ENCODE peak calls at places on chromosomes 6 and 20, in eight cellular contexts. One of them, this sample, is unnamed.

GRCh38 chr20:18057994-18058349 is 256 bp upstream of the OVOL2 start:
- DNase-seq in gastrocnemius medialis: no peak
- DNase-seq in hepatocyte: no peak
- DNase-seq in NB4: no peak
- DNase-seq in adrenal gland: no peak
- DNase-seq in GM13977: peak
- DNase-seq in BJ: no peak
- DNase-seq in A673: no peak
- DNase-seq in this sample: no peak

GRCh38 chr6:45706319-45706718 is 309.3 kb downstream of the CLIC5 start:
- DNase-seq in gastrocnemius medialis: no peak
- DNase-seq in hepatocyte: no peak
- DNase-seq in NB4: no peak
- DNase-seq in adrenal gland: no peak
- DNase-seq in GM13977: no peak
- DNase-seq in BJ: no peak
- DNase-seq in A673: no peak
- DNase-seq in this sample: no peak

GRCh38 chr6:142537612-142538478 is 236.0 kb downstream of the ADGRG6 start:
- DNase-seq in gastrocnemius medialis: no peak
- DNase-seq in hepatocyte: no peak
- DNase-seq in NB4: peak
- DNase-seq in adrenal gland: no peak
- DNase-seq in GM13977: no peak
- DNase-seq in BJ: no peak
- DNase-seq in A673: peak
- DNase-seq in this sample: no peak

GRCh38 chr6:5398530-5398929 is 137.2 kb downstream of the FARS2 start:
- DNase-seq in gastrocnemius medialis: no peak
- DNase-seq in hepatocyte: peak
- DNase-seq in NB4: peak
- DNase-seq in adrenal gland: no peak
- DNase-seq in GM13977: peak
- DNase-seq in BJ: no peak
- DNase-seq in A673: peak
- DNase-seq in this sample: no peak

GRCh38 chr20:32588040-32588439 is 2.9 kb upstream of the NOL4L start:
- DNase-seq in gastrocnemius medialis: no peak
- DNase-seq in hepatocyte: no peak
- DNase-seq in NB4: no peak
- DNase-seq in adrenal gland: no peak
- DNase-seq in GM13977: no peak
- DNase-seq in BJ: no peak
- DNase-seq in A673: no peak
- DNase-seq in this sample: no peak

GRCh38 chr6:167731731-167732422 is 94.8 kb upstream of the AFDN start:
- DNase-seq in gastrocnemius medialis: no peak
- DNase-seq in hepatocyte: no peak
- DNase-seq in NB4: no peak
- DNase-seq in adrenal gland: no peak
- DNase-seq in GM13977: no peak
- DNase-seq in BJ: no peak
- DNase-seq in A673: no peak
- DNase-seq in this sample: no peak

GRCh38 chr20:20184149-20184548 is 131.8 kb downstream of the CFAP61 start:
- DNase-seq in gastrocnemius medialis: no peak
- DNase-seq in hepatocyte: no peak
- DNase-seq in NB4: peak
- DNase-seq in adrenal gland: no peak
- DNase-seq in GM13977: no peak
- DNase-seq in BJ: no peak
- DNase-seq in A673: peak
- DNase-seq in this sample: no peak

GRCh38 chr6:161273752-161274487 is at the start of gene AGPAT4:
- DNase-seq in gastrocnemius medialis: peak
- DNase-seq in hepatocyte: peak
- DNase-seq in NB4: peak
- DNase-seq in adrenal gland: peak
- DNase-seq in GM13977: peak
- DNase-seq in BJ: peak
- DNase-seq in A673: peak
- DNase-seq in this sample: no peak

GRCh38 chr20:35791823-35792222 is 20.0 kb downstream of the PHF20 start:
- DNase-seq in gastrocnemius medialis: no peak
- DNase-seq in hepatocyte: no peak
- DNase-seq in NB4: peak
- DNase-seq in adrenal gland: no peak
- DNase-seq in GM13977: no peak
- DNase-seq in BJ: peak
- DNase-seq in A673: no peak
- DNase-seq in this sample: no peak

GRCh38 chr6:5786321-5787053 is 220.2 kb downstream of the NRN1 start:
- DNase-seq in gastrocnemius medialis: no peak
- DNase-seq in hepatocyte: no peak
- DNase-seq in NB4: no peak
- DNase-seq in adrenal gland: no peak
- DNase-seq in GM13977: no peak
- DNase-seq in BJ: no peak
- DNase-seq in A673: no peak
- DNase-seq in this sample: no peak

GRCh38 chr6:100166991-100167390 is 173.0 kb upstream of the MCHR2 start:
- DNase-seq in gastrocnemius medialis: no peak
- DNase-seq in hepatocyte: no peak
- DNase-seq in NB4: no peak
- DNase-seq in adrenal gland: no peak
- DNase-seq in GM13977: no peak
- DNase-seq in BJ: no peak
- DNase-seq in A673: no peak
- DNase-seq in this sample: no peak

GRCh38 chr20:19978511-19979210 is 38.5 kb upstream of the NAA20 start:
- DNase-seq in gastrocnemius medialis: no peak
- DNase-seq in hepatocyte: no peak
- DNase-seq in NB4: no peak
- DNase-seq in adrenal gland: no peak
- DNase-seq in GM13977: no peak
- DNase-seq in BJ: no peak
- DNase-seq in A673: no peak
- DNase-seq in this sample: no peak

GRCh38 chr6:104599821-104600658 is 259.7 kb downstream of the HACE1 start:
- DNase-seq in gastrocnemius medialis: no peak
- DNase-seq in hepatocyte: no peak
- DNase-seq in NB4: no peak
- DNase-seq in adrenal gland: no peak
- DNase-seq in GM13977: no peak
- DNase-seq in BJ: no peak
- DNase-seq in A673: peak
- DNase-seq in this sample: no peak

GRCh38 chr20:37279820-37280219 is 9.6 kb upstream of the MANBAL start:
- DNase-seq in gastrocnemius medialis: no peak
- DNase-seq in hepatocyte: no peak
- DNase-seq in NB4: no peak
- DNase-seq in adrenal gland: no peak
- DNase-seq in GM13977: no peak
- DNase-seq in BJ: no peak
- DNase-seq in A673: no peak
- DNase-seq in this sample: no peak

GRCh38 chr6:83053678-83054077 is 12.0 kb downstream of the UBE3D start:
- DNase-seq in gastrocnemius medialis: no peak
- DNase-seq in hepatocyte: no peak
- DNase-seq in NB4: no peak
- DNase-seq in adrenal gland: no peak
- DNase-seq in GM13977: no peak
- DNase-seq in BJ: no peak
- DNase-seq in A673: no peak
- DNase-seq in this sample: no peak

GRCh38 chr20:21518292-21518991 is 4.6 kb upstream of the NKX2-2 start:
- DNase-seq in gastrocnemius medialis: no peak
- DNase-seq in hepatocyte: no peak
- DNase-seq in NB4: no peak
- DNase-seq in adrenal gland: no peak
- DNase-seq in GM13977: peak
- DNase-seq in BJ: no peak
- DNase-seq in A673: peak
- DNase-seq in this sample: no peak
- TF ChIP-seq CTCF in gastrocnemius medialis: no peak
- TF ChIP-seq CTCF in hepatocyte: no peak
- TF ChIP-seq CTCF in NB4: no peak
- TF ChIP-seq CTCF in adrenal gland: no peak
- TF ChIP-seq CTCF in GM13977: no peak
- TF ChIP-seq CTCF in BJ: no peak
- TF ChIP-seq CTCF in A673: no peak
- TF ChIP-seq CTCF in this sample: no peak

GRCh38 chr6:170485159-170485558 is 67.9 kb downstream of the PSMB1 start:
- DNase-seq in gastrocnemius medialis: no peak
- DNase-seq in hepatocyte: no peak
- DNase-seq in NB4: peak
- DNase-seq in adrenal gland: no peak
- DNase-seq in GM13977: no peak
- DNase-seq in BJ: no peak
- DNase-seq in A673: peak
- DNase-seq in this sample: no peak

GRCh38 chr6:170476360-170476759 is 76.7 kb downstream of the PSMB1 start:
- DNase-seq in gastrocnemius medialis: no peak
- DNase-seq in hepatocyte: no peak
- DNase-seq in NB4: peak
- DNase-seq in adrenal gland: peak
- DNase-seq in GM13977: peak
- DNase-seq in BJ: no peak
- DNase-seq in A673: no peak
- DNase-seq in this sample: no peak

GRCh38 chr6:170483413-170483812 is 69.7 kb downstream of the PSMB1 start:
- DNase-seq in gastrocnemius medialis: no peak
- DNase-seq in hepatocyte: no peak
- DNase-seq in NB4: no peak
- DNase-seq in adrenal gland: no peak
- DNase-seq in GM13977: no peak
- DNase-seq in BJ: no peak
- DNase-seq in A673: no peak
- DNase-seq in this sample: no peak

GRCh38 chr6:170475118-170475517 is 78.0 kb downstream of the PSMB1 start:
- DNase-seq in gastrocnemius medialis: no peak
- DNase-seq in hepatocyte: no peak
- DNase-seq in NB4: no peak
- DNase-seq in adrenal gland: no peak
- DNase-seq in GM13977: no peak
- DNase-seq in BJ: no peak
- DNase-seq in A673: no peak
- DNase-seq in this sample: no peak

DNA sequence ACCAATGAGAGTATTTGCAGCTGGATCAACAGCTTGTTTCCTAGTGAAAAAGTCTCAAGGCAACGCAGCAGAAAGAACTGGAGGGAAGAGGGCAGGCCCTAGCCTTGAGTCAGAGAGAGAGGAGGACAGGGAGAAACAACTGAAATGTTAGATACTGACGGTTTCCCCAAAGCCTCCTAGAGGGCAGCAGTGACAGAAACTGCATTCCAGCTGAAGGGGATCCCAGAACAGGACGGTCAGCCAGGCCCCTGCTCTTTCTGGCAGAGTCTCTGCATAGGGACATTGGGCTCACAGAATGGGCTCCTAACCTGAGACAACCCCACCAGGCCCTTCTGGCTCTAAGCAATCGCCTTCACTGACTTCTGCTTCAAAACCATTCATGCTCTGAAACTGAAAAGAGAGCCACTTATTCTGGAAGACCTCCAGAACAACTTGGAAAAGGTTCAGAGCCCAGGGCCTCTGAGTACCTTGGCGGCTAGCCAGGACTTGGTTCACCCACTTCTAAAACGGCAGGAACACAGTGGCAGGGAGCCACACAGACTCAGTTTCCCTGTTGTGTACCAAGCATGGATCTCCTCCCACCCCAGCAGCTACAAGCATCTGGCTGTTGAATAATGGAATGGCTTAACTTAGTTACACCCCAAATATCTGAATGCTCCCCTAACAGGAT is 72.9 kb downstream of the PSMB1 start:
- DNase-seq in gastrocnemius medialis: no peak
- DNase-seq in hepatocyte: peak
- DNase-seq in NB4: no peak
- DNase-seq in adrenal gland: peak
- DNase-seq in GM13977: no peak
- DNase-seq in BJ: no peak
- DNase-seq in A673: no peak
- DNase-seq in this sample: no peak
- TF ChIP-seq CTCF in gastrocnemius medialis: no peak
- TF ChIP-seq CTCF in hepatocyte: peak
- TF ChIP-seq CTCF in NB4: no peak
- TF ChIP-seq CTCF in adrenal gland: peak
- TF ChIP-seq CTCF in GM13977: no peak
- TF ChIP-seq CTCF in BJ: peak
- TF ChIP-seq CTCF in A673: peak
- TF ChIP-seq CTCF in this sample: no peak

DNA sequence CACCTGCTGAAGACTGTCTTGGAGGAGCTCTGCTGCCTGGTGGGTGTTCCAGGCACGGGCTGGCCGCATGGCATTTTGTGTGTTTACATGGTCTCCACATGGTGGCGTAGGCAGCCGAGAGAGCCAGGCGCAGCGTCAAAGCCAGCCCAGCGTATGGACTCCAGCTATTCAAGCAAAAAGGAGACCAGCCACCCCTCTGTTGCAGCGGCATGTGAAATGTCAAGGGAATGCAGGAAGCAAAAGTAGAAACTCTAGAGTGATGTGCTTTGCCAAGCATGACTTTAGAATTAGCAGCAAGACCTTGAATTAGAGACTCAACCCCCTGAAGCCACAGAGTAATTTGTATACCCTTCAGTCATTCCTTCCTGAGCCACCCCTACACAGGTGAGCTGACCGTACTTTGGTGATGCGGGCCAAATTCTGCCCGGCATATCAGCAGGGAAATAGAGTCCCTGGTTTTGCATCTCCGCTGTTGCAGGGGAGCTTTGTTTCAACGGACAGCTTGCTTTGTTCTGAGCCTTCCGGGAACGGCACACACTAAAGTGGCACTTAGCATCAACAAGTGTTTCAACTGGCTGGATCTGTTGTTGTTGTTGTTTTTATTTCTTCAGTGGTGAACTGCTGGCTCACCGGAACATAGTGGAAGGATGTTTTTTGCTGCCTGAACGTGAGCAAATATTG is 48.5 kb downstream of the FNDC1 start:
- DNase-seq in gastrocnemius medialis: no peak
- DNase-seq in hepatocyte: peak
- DNase-seq in NB4: peak
- DNase-seq in adrenal gland: peak
- DNase-seq in GM13977: peak
- DNase-seq in BJ: no peak
- DNase-seq in A673: peak
- DNase-seq in this sample: peak
- TF ChIP-seq CTCF in gastrocnemius medialis: no peak
- TF ChIP-seq CTCF in hepatocyte: peak
- TF ChIP-seq CTCF in NB4: peak
- TF ChIP-seq CTCF in adrenal gland: peak
- TF ChIP-seq CTCF in GM13977: peak
- TF ChIP-seq CTCF in BJ: peak
- TF ChIP-seq CTCF in A673: peak
- TF ChIP-seq CTCF in this sample: peak

DNA sequence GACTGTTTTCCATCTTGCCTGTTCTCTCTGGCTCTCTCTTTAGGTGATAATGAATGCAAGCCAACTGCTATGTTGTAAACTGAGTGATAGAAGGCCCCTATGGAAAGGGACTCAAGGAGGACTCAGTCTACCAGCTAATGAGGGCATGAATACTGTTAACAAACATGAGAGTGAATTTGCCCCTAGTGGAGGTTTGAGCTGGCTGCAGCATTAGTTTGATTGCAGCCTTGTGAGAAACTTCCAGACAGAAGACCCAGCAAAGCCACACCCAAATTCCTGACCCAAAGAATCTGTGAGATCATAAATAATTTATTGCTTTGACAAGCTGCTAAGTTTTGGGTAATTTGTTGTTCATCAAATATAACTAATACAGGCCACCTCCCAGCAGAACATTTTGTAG is 50.0 kb upstream of the PLCB1 start:
- DNase-seq in gastrocnemius medialis: no peak
- DNase-seq in hepatocyte: peak
- DNase-seq in NB4: peak
- DNase-seq in adrenal gland: no peak
- DNase-seq in GM13977: no peak
- DNase-seq in BJ: no peak
- DNase-seq in A673: peak
- DNase-seq in this sample: no peak
- TF ChIP-seq CTCF in gastrocnemius medialis: no peak
- TF ChIP-seq CTCF in hepatocyte: peak
- TF ChIP-seq CTCF in NB4: no peak
- TF ChIP-seq CTCF in adrenal gland: peak
- TF ChIP-seq CTCF in GM13977: no peak
- TF ChIP-seq CTCF in BJ: peak
- TF ChIP-seq CTCF in A673: peak
- TF ChIP-seq CTCF in this sample: no peak

This sample was measured in kidney.